ENCODE peak calls at places on chromosomes 3 and 15, in eight cellular contexts. W, H, A, V, P, K, N and E are unnamed samples.

GRCh38 chr3:139477710-139478640 is 1.7 kb upstream of the RBP2 start:
- DNase-seq in N (no peak), V (no peak), W (no peak), P (peak), K (no peak), H (no peak), A (no peak), E (no peak)

GRCh38 chr3:65951836-65952505 is 86.7 kb downstream of the MAGI1 start:
- DNase-seq in K (no peak), W (no peak), P (no peak), N (peak), H (no peak), V (no peak), A (no peak), E (no peak)

GRCh38 chr15:92654662-92655061 is 913 bp downstream of the FAM174B start:
- DNase-seq in K (no peak), P (no peak), A (no peak), N (no peak), W (no peak), H (no peak), V (no peak), E (no peak)

GRCh38 chr15:33988384-33988783 is 20.1 kb downstream of the CHRM5 start:
- DNase-seq in W (no peak), A (no peak), P (no peak), K (no peak), N (peak), V (no peak), H (no peak), E (no peak)

GRCh38 chr15:85412956-85413854 is 32.8 kb downstream of the AKAP13 start:
- DNase-seq in H (peak), V (peak), W (peak), P (peak), N (peak), K (peak), A (peak), E (peak)

GRCh38 chr3:108899530-108899929 is 54.1 kb downstream of the GUCA1C start:
- DNase-seq in K (no peak), P (no peak), A (no peak), V (no peak), W (no peak), N (no peak), H (no peak), E (no peak)

GRCh38 chr3:138389841-138390581 is 41.6 kb downstream of the MRAS start:
- DNase-seq in W (peak), H (no peak), N (peak), K (peak), P (no peak), V (peak), A (no peak), E (peak)

GRCh38 chr3:9957214-9957613 is 5.0 kb upstream of the PRRT3 start:
- DNase-seq in A (no peak), W (no peak), K (peak), V (peak), H (no peak), P (no peak), N (no peak), E (no peak)

GRCh38 chr15:31483053-31483923 is 156.7 kb downstream of the KLF13 start:
- DNase-seq in H (no peak), W (no peak), N (no peak), A (peak), V (no peak), K (no peak), P (peak), E (no peak)

GRCh38 chr3:54434761-54435160 is 312.4 kb downstream of the CACNA2D3 start:
- DNase-seq in P (no peak), A (no peak), V (no peak), K (no peak), N (no peak), W (peak), H (no peak), E (no peak)

GRCh38 chr15:98727115-98728040 is 79.0 kb downstream of the IGF1R start:
- DNase-seq in N (peak), V (peak), W (peak), P (peak), A (no peak), H (peak), K (peak), E (peak)

GRCh38 chr3:197372076-197372661 is 73.8 kb upstream of the DLG1 start:
- DNase-seq in P (peak), K (no peak), A (no peak), W (peak), V (peak), N (peak), H (no peak), E (peak)

GRCh38 chr15:99928429-99928981 is 195.3 kb upstream of the LYSMD4 start:
- DNase-seq in N (peak), P (peak), K (peak), H (peak), A (peak), W (peak), V (peak), E (peak)

GRCh38 chr15:64686130-64686735 is 89.2 kb downstream of the RBPMS2 start:
- DNase-seq in W (peak), K (peak), H (peak), V (peak), A (no peak), N (peak), P (no peak), E (peak)

GRCh38 chr3:141708367-141708766 is 29.7 kb upstream of the RNF7 start:
- DNase-seq in W (peak), H (no peak), V (no peak), N (no peak), A (no peak), K (no peak), P (no peak), E (no peak)

GRCh38 chr3:41075958-41076357 is 123.3 kb upstream of the CTNNB1 start:
- DNase-seq in A (no peak), N (peak), V (no peak), W (no peak), H (no peak), P (peak), K (peak), E (no peak)

GRCh38 chr3:152785051-152785450 is 49.9 kb upstream of the P2RY1 start:
- DNase-seq in N (no peak), K (no peak), V (no peak), P (no peak), H (no peak), W (no peak), A (no peak), E (no peak)

GRCh38 chr3:5888845-5889244 is 701.3 kb downstream of the EDEM1 start:
- DNase-seq in W (no peak), H (no peak), V (no peak), N (no peak), P (no peak), A (no peak), K (no peak), E (no peak)

GRCh38 chr3:113105980-113106379 is 105.4 kb upstream of the BOC start:
- DNase-seq in K (no peak), N (no peak), W (no peak), A (no peak), V (peak), H (no peak), P (no peak), E (no peak)

GRCh38 chr15:68442041-68442440 is 10.1 kb upstream of the ITGA11 start:
- DNase-seq in P (no peak), V (no peak), K (no peak), W (no peak), H (no peak), N (no peak), A (no peak), E (no peak)

GRCh38 chr3:69254351-69254750 is 131.5 kb downstream of the FRMD4B start:
- DNase-seq in A (no peak), P (no peak), H (no peak), N (no peak), W (no peak), K (no peak), V (no peak), E (no peak)

GRCh38 chr3:135412475-135412874 is 553.1 kb upstream of the PPP2R3A start:
- DNase-seq in N (no peak), P (no peak), V (no peak), W (no peak), A (no peak), H (no peak), K (no peak), E (no peak)

GRCh38 chr3:193794002-193794835 is 201.2 kb downstream of the OPA1 start:
- DNase-seq in V (no peak), A (no peak), P (no peak), K (no peak), H (no peak), N (no peak), W (no peak), E (no peak)

GRCh38 chr3:14358426-14359211 is 43.8 kb upstream of the SLC6A6 start:
- DNase-seq in K (no peak), P (peak), H (no peak), N (peak), W (no peak), V (peak), A (no peak), E (peak)

GRCh38 chr15:62301993-62302665 is 137.0 kb upstream of the C2CD4B start:
- DNase-seq in H (no peak), N (no peak), A (no peak), K (no peak), V (peak), W (no peak), P (no peak), E (no peak)

GRCh38 chr3:128884992-128885391 is 5.6 kb downstream of the ACAD9 start:
- DNase-seq in H (no peak), K (no peak), W (no peak), V (no peak), P (no peak), N (no peak), A (no peak), E (no peak)

GRCh38 chr3:134496481-134497071 is 10.7 kb downstream of the CEP63 start:
- DNase-seq in A (no peak), K (no peak), P (no peak), V (no peak), W (peak), N (no peak), H (no peak), E (no peak)

GRCh38 chr15:74306801-74307217 is 60.6 kb downstream of the CYP11A1 start:
- DNase-seq in K (no peak), P (no peak), H (no peak), W (no peak), A (no peak), V (no peak), N (no peak), E (no peak)